ENCODE peak calls at places on chromosomes 2 and 18, in eight cellular contexts. P, S, Q, T, E, O, X and Y are unnamed samples.

GRCh38 chr2:152255918-152256317 is 79.1 kb upstream of the FMNL2 start:
- DNase-seq in P (no peak), S (no peak), Q (no peak), T (no peak), E (no peak), O (no peak), X (no peak), Y (no peak)

GRCh38 chr2:24766609-24767008 is 26.6 kb downstream of the PTRHD1 start:
- DNase-seq in P (no peak), S (no peak), Q (no peak), T (no peak), E (no peak), O (no peak), X (no peak), Y (no peak)

GRCh38 chr2:75047907-75048625 is 89.6 kb downstream of the POLE4 start:
- DNase-seq in P (no peak), S (peak), Q (peak), T (no peak), E (peak), O (peak), X (no peak), Y (peak)

GRCh38 chr18:49733321-49733720 is 80.0 kb downstream of the ACAA2 start:
- DNase-seq in P (no peak), S (no peak), Q (peak), T (peak), E (peak), O (no peak), X (no peak), Y (peak)

GRCh38 chr2:15337996-15338666 is 223.0 kb downstream of the NBAS start:
- DNase-seq in P (no peak), S (no peak), Q (peak), T (peak), E (peak), O (no peak), X (no peak), Y (no peak)

GRCh38 chr2:216862628-216863027 is 2.8 kb upstream of the TNP1 start:
- DNase-seq in P (no peak), S (no peak), Q (no peak), T (no peak), E (no peak), O (no peak), X (no peak), Y (no peak)

GRCh38 chr2:105576440-105577241 is 168.1 kb upstream of the NCK2 start:
- DNase-seq in P (no peak), S (peak), Q (peak), T (peak), E (peak), O (peak), X (no peak), Y (peak)

GRCh38 chr2:58137221-58137620 is 90.6 kb downstream of the VRK2 start:
- DNase-seq in P (no peak), S (peak), Q (no peak), T (peak), E (peak), O (peak), X (no peak), Y (peak)

GRCh38 chr2:239747771-239748170 is 277.4 kb downstream of the NDUFA10 start:
- DNase-seq in P (no peak), S (no peak), Q (no peak), T (no peak), E (no peak), O (no peak), X (no peak), Y (no peak)

GRCh38 chr2:126883661-126884030 is 15.0 kb upstream of the TEX51 start:
- DNase-seq in P (no peak), S (no peak), Q (no peak), T (no peak), E (no peak), O (no peak), X (no peak), Y (no peak)

GRCh38 chr2:42372474-42372787 is 11.4 kb upstream of the COX7A2L start:
- DNase-seq in P (no peak), S (no peak), Q (no peak), T (no peak), E (no peak), O (no peak), X (no peak), Y (no peak)

GRCh38 chr18:3402962-3403585 is 46.9 kb upstream of the TGIF1 start:
- DNase-seq in P (no peak), S (peak), Q (no peak), T (peak), E (no peak), O (peak), X (no peak), Y (no peak)

GRCh38 chr18:59325965-59326364 is 7.5 kb upstream of the CPLX4 start:
- DNase-seq in P (no peak), S (no peak), Q (no peak), T (no peak), E (no peak), O (no peak), X (no peak), Y (no peak)

GRCh38 chr2:118834440-118834810 is 13.0 kb downstream of the EN1 start:
- DNase-seq in P (no peak), S (no peak), Q (no peak), T (no peak), E (no peak), O (no peak), X (no peak), Y (no peak)

GRCh38 chr18:63505566-63506335 is 29.0 kb downstream of the SERPINB5 start:
- DNase-seq in P (no peak), S (peak), Q (no peak), T (peak), E (peak), O (peak), X (no peak), Y (no peak)

GRCh38 chr2:72090781-72091482 is 56.7 kb downstream of the CYP26B1 start:
- DNase-seq in P (no peak), S (no peak), Q (no peak), T (no peak), E (no peak), O (no peak), X (no peak), Y (no peak)

GRCh38 chr18:76479351-76480238 is 15.4 kb downstream of the ZNF516 start:
- DNase-seq in P (peak), S (no peak), Q (no peak), T (no peak), E (no peak), O (no peak), X (no peak), Y (no peak)

GRCh38 chr2:29013046-29013780 is 32.1 kb downstream of the TOGARAM2 start:
- DNase-seq in P (no peak), S (no peak), Q (peak), T (no peak), E (peak), O (peak), X (no peak), Y (peak)

GRCh38 chr2:2570871-2571270 is 239.8 kb upstream of the MYT1L start:
- DNase-seq in P (no peak), S (no peak), Q (no peak), T (no peak), E (no peak), O (no peak), X (no peak), Y (no peak)

GRCh38 chr2:144040834-144041233 is 479.1 kb downstream of the ZEB2 start:
- DNase-seq in P (no peak), S (no peak), Q (no peak), T (no peak), E (no peak), O (no peak), X (no peak), Y (no peak)

GRCh38 chr2:222572761-222573174 is 83.1 kb downstream of the FARSB start:
- DNase-seq in P (no peak), S (peak), Q (no peak), T (peak), E (peak), O (peak), X (no peak), Y (peak)

GRCh38 chr18:22563098-22563707 is 145.5 kb upstream of the CTAGE1 start:
- DNase-seq in P (no peak), S (peak), Q (peak), T (peak), E (peak), O (peak), X (no peak), Y (peak)

GRCh38 chr2:205730701-205731271 is 48.5 kb downstream of the NRP2 start:
- DNase-seq in P (no peak), S (no peak), Q (no peak), T (no peak), E (no peak), O (peak), X (no peak), Y (peak)

GRCh38 chr2:47145466-47145865 is 9.6 kb downstream of the STPG4 start:
- DNase-seq in P (no peak), S (no peak), Q (no peak), T (no peak), E (no peak), O (no peak), X (no peak), Y (no peak)

GRCh38 chr2:157751462-157752058 is 122.9 kb upstream of the ACVR1C start:
- DNase-seq in P (no peak), S (no peak), Q (no peak), T (no peak), E (peak), O (peak), X (no peak), Y (peak)

GRCh38 chr18:8117008-8117376 is 492.2 kb upstream of the RAB12 start:
- DNase-seq in P (no peak), S (peak), Q (peak), T (no peak), E (no peak), O (peak), X (no peak), Y (peak)

GRCh38 chr2:43387092-43388062 is 161.0 kb upstream of the ZFP36L2 start:
- DNase-seq in P (no peak), S (no peak), Q (no peak), T (peak), E (peak), O (peak), X (no peak), Y (peak)

GRCh38 chr2:60446413-60447358 is 106.8 kb downstream of the BCL11A start:
- DNase-seq in P (no peak), S (no peak), Q (no peak), T (no peak), E (no peak), O (no peak), X (no peak), Y (no peak)

GRCh38 chr2:121184248-121184862 is 100.6 kb downstream of the TFCP2L1 start:
- DNase-seq in P (no peak), S (no peak), Q (no peak), T (no peak), E (peak), O (no peak), X (no peak), Y (no peak)

GRCh38 chr18:79788096-79789085 is 9.3 kb upstream of the KCNG2 start:
- DNase-seq in P (peak), S (no peak), Q (no peak), T (peak), E (no peak), O (peak), X (no peak), Y (no peak)

GRCh38 chr2:239720411-239721365 is 304.5 kb downstream of the NDUFA10 start:
- DNase-seq in P (peak), S (no peak), Q (no peak), T (peak), E (no peak), O (peak), X (no peak), Y (no peak)

GRCh38 chr2:9941196-9941995 is 10.1 kb upstream of the GRHL1 start:
- DNase-seq in P (no peak), S (peak), Q (peak), T (peak), E (peak), O (peak), X (no peak), Y (peak)

GRCh38 chr18:61651880-61652268 is 240.9 kb downstream of the RNF152 start:
- DNase-seq in P (no peak), S (no peak), Q (peak), T (no peak), E (peak), O (no peak), X (no peak), Y (no peak)

GRCh38 chr2:44944952-44945612 is 3.6 kb downstream of the SIX3 start:
- DNase-seq in P (no peak), S (no peak), Q (no peak), T (peak), E (no peak), O (no peak), X (no peak), Y (no peak)
- H3K4me3 ChIP-seq in P (no peak), S (no peak), Q (no peak), T (peak), E (no peak), O (no peak), X (peak), Y (no peak)

GRCh38 chr2:219078126-219078525 is 17.4 kb upstream of the IHH start:
- DNase-seq in P (no peak), S (no peak), Q (no peak), T (no peak), E (no peak), O (peak), X (no peak), Y (no peak)
- TF ChIP-seq CTCF in P (no peak), S (no peak), Q (no peak), T (peak), E (peak), O (no peak), X (no peak), Y (peak)

GRCh38 chr2:20666364-20667150 is at the start of gene GDF7:
- DNase-seq in P (no peak), S (no peak), Q (no peak), T (peak), E (no peak), O (no peak), X (no peak), Y (no peak)
- H3K4me3 ChIP-seq in P (no peak), S (peak), Q (no peak), T (peak), E (no peak), O (peak), X (peak), Y (peak)

GRCh38 chr2:17386771-17387170 is 131.5 kb downstream of the RAD51AP2 start:
- DNase-seq in P (no peak), S (no peak), Q (no peak), T (no peak), E (no peak), O (no peak), X (no peak), Y (no peak)
- TF ChIP-seq CTCF in P (no peak), S (no peak), Q (no peak), T (no peak), E (no peak), O (no peak), X (no peak), Y (no peak)

DNA sequence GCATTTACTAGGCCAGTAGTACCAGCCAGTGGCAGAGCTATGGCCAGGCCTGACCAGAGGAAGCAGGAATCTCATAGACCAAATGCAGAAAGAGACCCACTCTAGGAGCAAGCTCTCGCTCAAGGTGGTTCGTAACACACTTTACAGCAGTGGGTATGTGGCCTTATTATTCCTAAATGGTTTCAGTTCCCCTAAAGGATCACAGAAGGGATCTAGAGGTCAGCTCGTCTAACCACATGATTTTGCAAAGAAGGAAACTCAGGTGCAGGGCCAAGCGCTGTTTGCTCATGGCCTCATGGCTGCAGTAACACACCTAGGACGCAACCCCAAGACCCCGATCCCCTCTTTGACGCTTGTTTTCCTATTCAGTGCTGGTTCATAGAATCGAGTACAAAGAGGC is 65.5 kb upstream of the ATG16L1 start:
- DNase-seq in P (no peak), S (no peak), Q (no peak), T (no peak), E (no peak), O (no peak), X (no peak), Y (no peak)
- H3K4me3 ChIP-seq in P (no peak), S (no peak), Q (no peak), T (no peak), E (no peak), O (no peak), X (no peak), Y (no peak)

GRCh38 chr18:28013064-28013463 is 163.9 kb downstream of the CDH2 start:
- DNase-seq in P (no peak), S (no peak), Q (no peak), T (no peak), E (peak), O (peak), X (no peak), Y (no peak)
- TF ChIP-seq CTCF in P (no peak), S (peak), Q (peak), T (peak), E (peak), O (peak), X (no peak), Y (peak)

DNA sequence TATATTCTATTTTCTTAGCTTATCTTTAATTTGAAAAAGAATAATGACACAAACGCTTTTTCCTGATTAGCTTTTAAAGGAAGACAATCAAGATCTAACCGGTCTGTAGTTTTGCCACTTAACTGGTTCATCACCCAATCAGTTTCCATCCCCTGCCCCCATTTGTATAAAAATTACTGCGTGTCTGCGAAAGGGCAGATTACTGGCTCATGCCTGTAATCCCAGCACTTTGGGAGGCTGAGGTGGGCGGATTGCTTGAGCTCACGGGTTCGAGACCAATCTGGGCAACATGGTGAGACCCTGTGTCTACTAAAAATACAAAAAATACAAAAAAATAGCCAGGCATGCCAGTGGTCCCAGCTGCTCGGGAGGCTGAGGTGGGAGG is 2.4 kb downstream of the CEBPZOS start:
- DNase-seq in P (no peak), S (no peak), Q (no peak), T (no peak), E (no peak), O (no peak), X (no peak), Y (no peak)
- H3K4me3 ChIP-seq in P (no peak), S (no peak), Q (no peak), T (no peak), E (no peak), O (no peak), X (no peak), Y (no peak)

GRCh38 chr2:147273628-147274027 is 571.2 kb upstream of the ACVR2A start:
- DNase-seq in P (no peak), S (no peak), Q (no peak), T (no peak), E (peak), O (no peak), X (no peak), Y (no peak)

GRCh38 chr2:147273106-147273505 is 571.7 kb upstream of the ACVR2A start:
- DNase-seq in P (no peak), S (no peak), Q (peak), T (no peak), E (peak), O (peak), X (no peak), Y (no peak)

DNA sequence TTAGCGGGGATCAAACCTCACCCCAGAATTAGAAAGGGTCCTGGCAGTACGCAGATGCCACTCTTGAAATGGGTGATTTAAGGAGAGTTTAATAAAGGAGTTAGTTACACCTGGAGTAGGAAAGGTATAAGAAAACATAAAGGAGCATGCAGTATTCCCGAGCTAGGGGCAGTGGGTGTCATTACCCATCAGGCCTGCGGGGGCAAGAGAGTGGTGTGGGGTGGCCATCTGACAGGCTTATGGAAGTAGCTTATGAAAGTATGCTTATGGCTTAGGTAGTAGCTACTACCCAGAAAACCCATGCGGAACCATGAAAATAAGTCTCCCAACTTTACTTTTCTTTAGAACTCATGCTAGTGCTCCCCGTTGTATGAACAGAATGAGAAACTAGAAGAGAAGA is 568.9 kb upstream of the ACVR2A start:
- DNase-seq in P (no peak), S (no peak), Q (no peak), T (no peak), E (peak), O (peak), X (no peak), Y (no peak)
- TF ChIP-seq CTCF in P (no peak), S (no peak), Q (no peak), T (no peak), E (peak), O (peak), X (no peak), Y (peak)

GRCh38 chr2:63613391-63613901 is 24.7 kb downstream of the MDH1 start:
- DNase-seq in P (no peak), S (no peak), Q (no peak), T (peak), E (no peak), O (peak), X (no peak), Y (no peak)
- H3K4me3 ChIP-seq in P (no peak), S (no peak), Q (no peak), T (no peak), E (no peak), O (no peak), X (no peak), Y (no peak)